ENCODE peak calls at places on chromosomes 4 and X, in seven cellular contexts. P is choroid plexus epithelial cell, J is heart right ventricle, L is AG04449, Z is HFFc6, I is thyroid gland, A is neural progenitor cell. C is an unnamed sample.

GRCh38 chrX:115031989-115032388 is 14.6 kb upstream of the IL13RA2 start:
- DNase-seq in P (no peak), J (no peak), L (no peak), Z (peak), I (no peak), A (no peak), C (no peak)

GRCh38 chrX:1685460-1685859 is 70.6 kb downstream of the ASMT start:
- DNase-seq in P (no peak), J (no peak), L (no peak), Z (no peak), I (no peak), A (peak), C (no peak)

GRCh38 chr4:94669672-94670664 is 87.8 kb upstream of the BMPR1B start:
- DNase-seq in P (peak), J (no peak), L (no peak), Z (no peak), I (no peak), A (no peak), C (no peak)

GRCh38 chr4:55445921-55446577 is 50.3 kb downstream of the TMEM165 start:
- DNase-seq in P (peak), J (no peak), L (peak), Z (peak), I (no peak), A (no peak), C (peak)

GRCh38 chrX:100980608-100981497 is 11.3 kb downstream of the ARL13A start:
- DNase-seq in P (peak), J (no peak), L (no peak), Z (peak), I (peak), A (no peak), C (no peak)

GRCh38 chr4:151555151-151555945 is 146.4 kb downstream of the FHIP1A start:
- DNase-seq in P (no peak), J (no peak), L (no peak), Z (no peak), I (no peak), A (no peak), C (no peak)

GRCh38 chr4:155780773-155781172 is 22.0 kb downstream of the GUCY1B1 start:
- DNase-seq in P (peak), J (no peak), L (no peak), Z (no peak), I (no peak), A (no peak), C (no peak)

GRCh38 chr4:84944952-84945351 is 21.5 kb downstream of the WDFY3 start:
- DNase-seq in P (peak), J (no peak), L (no peak), Z (peak), I (no peak), A (no peak), C (no peak)

GRCh38 chr4:166594326-166594946 is 639.9 kb downstream of the SPOCK3 start:
- DNase-seq in P (peak), J (peak), L (no peak), Z (peak), I (no peak), A (peak), C (peak)

GRCh38 chr4:154160925-154161324 is 330.7 kb downstream of the DCHS2 start:
- DNase-seq in P (no peak), J (no peak), L (no peak), Z (no peak), I (no peak), A (no peak), C (no peak)

GRCh38 chrX:34638116-34638515 is 19.0 kb downstream of the TMEM47 start:
- DNase-seq in P (peak), J (peak), L (no peak), Z (peak), I (no peak), A (peak), C (no peak)

GRCh38 chr4:127601029-127601428 is 31.7 kb upstream of the INTU start:
- DNase-seq in P (peak), J (no peak), L (no peak), Z (peak), I (no peak), A (no peak), C (no peak)
- TF ChIP-seq CTCF in P (peak), J (no peak), L (peak), Z (peak), I (peak), A (no peak), C (peak)

GRCh38 chrX:20743054-20743453 is 476.3 kb upstream of the RPS6KA3 start:
- DNase-seq in P (no peak), J (no peak), L (no peak), Z (no peak), I (no peak), A (no peak), C (no peak)

GRCh38 chrX:20742106-20742505 is 475.4 kb upstream of the RPS6KA3 start:
- DNase-seq in P (no peak), J (no peak), L (no peak), Z (no peak), I (no peak), A (no peak), C (no peak)

GRCh38 chrX:20739038-20739745 is 472.5 kb upstream of the RPS6KA3 start:
- DNase-seq in P (no peak), J (no peak), L (no peak), Z (no peak), I (no peak), A (no peak), C (no peak)

DNA sequence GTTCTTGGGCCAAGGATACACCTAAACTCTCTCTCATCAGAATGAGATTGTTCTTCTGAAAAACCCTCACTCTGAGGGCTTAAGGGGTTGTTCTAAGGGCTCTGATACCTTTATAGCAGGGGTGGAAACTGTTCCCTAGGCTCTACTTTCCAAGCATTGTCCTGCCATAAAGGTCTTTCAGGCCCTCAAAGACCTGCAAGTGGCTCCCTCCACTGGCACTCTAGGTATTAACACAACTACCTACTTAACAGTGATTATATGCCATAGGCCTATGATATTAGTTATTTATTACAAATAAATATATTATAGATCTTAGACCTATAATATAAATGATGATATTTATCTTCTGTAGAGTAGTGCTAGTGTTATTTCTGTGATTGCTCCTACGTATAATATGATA is 473.7 kb upstream of the RPS6KA3 start:
- DNase-seq in P (no peak), J (no peak), L (no peak), Z (no peak), I (no peak), A (peak), C (no peak)
- TF ChIP-seq CTCF in P (no peak), J (no peak), L (no peak), Z (no peak), I (no peak), A (peak), C (no peak)

DNA sequence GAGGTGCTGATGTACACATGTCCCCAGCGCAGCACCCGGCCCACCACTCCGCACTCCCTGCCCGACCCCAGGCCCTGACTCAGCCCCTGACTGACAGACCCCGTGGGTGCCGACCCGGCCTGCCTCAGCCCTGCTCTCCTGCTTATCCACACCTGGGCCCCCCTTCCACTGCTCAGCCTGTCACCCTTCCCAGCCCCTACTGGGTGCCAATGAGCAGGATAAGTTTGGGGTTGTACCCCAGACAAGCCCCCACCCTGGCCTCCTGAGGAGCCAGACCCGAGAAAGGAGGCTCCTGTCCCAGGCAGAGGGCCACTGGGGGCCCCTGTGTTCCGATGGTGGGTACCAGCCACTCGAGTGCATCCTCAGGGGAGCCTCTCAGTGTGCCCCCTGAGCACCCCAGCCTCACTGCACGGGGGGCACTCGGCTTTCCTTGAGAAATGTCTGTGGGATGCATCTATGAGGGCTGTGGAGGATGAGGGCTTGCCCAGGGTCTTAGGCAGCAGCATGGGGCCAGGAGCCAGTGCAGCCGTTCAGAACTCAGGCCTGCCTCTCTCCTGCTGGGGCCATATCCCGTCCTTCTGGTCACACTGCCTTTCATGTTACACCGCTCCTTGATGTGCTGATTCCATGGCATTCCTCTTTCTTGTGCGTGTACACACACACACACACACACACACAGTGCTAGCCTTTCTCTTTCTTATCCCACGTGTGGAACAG is 220.0 kb upstream of the PSAPL1 start:
- DNase-seq in P (peak), J (no peak), L (no peak), Z (no peak), I (no peak), A (no peak), C (no peak)
- TF ChIP-seq CTCF in P (no peak), J (no peak), L (no peak), Z (no peak), I (no peak), A (no peak), C (no peak)

DNA sequence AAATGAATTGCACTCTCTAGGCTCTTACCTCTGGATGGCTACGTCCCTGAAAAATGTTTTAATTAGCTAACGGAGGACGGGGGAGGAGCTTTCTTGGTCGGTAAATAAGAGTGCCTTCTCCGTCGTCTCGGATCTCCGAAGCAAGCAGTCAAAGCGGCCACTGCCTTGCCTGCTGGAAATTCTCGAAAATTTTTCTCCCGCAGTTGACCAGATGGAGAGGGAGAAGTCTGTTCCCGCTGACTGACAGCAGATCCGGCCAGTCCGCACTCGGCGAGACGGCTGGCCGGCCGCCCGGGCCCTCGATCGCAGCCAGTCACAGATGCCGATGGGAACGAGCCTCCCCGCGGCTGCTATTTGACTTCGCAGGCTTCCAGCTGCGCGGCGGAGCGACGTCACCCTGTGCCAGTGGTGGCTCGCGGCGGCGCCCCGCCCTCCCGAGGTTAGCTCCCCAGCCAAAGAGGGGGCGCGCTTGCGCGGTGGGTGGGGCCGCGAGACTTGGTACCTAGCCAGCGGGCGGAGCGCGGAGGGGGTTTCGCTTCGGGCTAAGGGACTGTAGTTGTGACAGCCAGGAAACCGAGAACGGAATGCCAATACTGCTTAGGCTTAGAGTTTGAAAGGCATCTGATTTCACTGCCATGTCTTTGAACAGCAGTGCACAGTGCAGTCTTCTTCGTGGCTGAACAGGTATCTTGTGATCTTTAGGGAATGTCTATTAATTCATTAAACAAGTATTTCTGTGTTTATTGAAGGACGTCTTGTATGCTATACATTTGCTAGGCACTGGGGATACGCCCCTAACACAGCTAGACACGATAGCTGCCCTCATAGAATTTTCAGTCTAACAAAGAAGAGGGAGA is at the start of gene PPM1K:
- DNase-seq in P (peak), J (peak), L (peak), Z (peak), I (peak), A (peak), C (peak)
- TF ChIP-seq CTCF in P (peak), J (no peak), L (peak), Z (peak), I (no peak), A (peak), C (no peak)

DNA sequence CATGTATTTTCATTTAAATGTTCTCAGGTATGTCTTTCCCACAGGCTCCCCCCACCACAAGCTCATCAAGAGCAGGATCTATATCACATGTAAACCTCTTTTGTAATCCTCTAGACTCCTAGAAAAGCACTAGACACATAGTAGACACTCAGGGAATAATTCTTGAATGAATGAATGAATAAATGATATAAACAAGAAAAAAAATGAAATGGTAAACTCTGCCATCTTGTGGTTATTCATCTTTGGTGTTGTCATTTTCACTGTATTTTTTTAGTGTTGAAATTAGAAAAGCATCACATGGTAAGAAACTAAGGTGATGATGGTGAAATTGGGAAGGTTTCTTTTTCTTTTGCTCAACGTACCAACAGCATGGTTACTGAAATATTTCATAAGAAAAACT is 34.2 kb upstream of the C1GALT1C1 start:
- DNase-seq in P (peak), J (no peak), L (no peak), Z (no peak), I (no peak), A (no peak), C (no peak)
- TF ChIP-seq CTCF in P (peak), J (no peak), L (no peak), Z (peak), I (peak), A (peak), C (no peak)

GRCh38 chrX:105744291-105744690 is 78.0 kb upstream of the NRK start:
- DNase-seq in P (no peak), J (no peak), L (no peak), Z (no peak), I (no peak), A (no peak), C (no peak)

GRCh38 chrX:105745863-105746262 is 76.5 kb upstream of the NRK start:
- DNase-seq in P (no peak), J (no peak), L (no peak), Z (no peak), I (no peak), A (no peak), C (no peak)

DNA sequence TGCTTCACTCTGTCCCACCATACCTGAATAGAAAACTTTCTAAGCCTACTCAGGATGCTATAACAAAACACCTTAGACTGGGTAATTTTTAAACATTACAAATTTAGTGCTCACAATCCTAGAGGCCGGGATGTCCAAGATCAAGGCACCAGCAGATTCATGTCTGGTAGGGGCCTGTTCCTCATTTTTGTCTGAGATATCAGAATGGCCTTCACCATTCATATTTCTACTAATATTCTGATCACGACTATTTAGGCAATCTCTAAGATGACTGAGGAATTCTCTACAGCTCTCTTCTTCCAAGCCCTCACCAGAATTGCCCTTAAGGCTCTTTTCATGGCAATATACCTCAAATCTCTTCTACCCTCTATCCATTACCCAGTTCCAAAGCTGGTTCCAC is 77.4 kb upstream of the NRK start:
- DNase-seq in P (no peak), J (no peak), L (no peak), Z (no peak), I (no peak), A (no peak), C (no peak)
- TF ChIP-seq CTCF in P (no peak), J (no peak), L (no peak), Z (no peak), I (no peak), A (no peak), C (no peak)

GRCh38 chr4:99885687-99886086 is 8.5 kb downstream of the LAMTOR3 start:
- DNase-seq in P (no peak), J (no peak), L (no peak), Z (no peak), I (no peak), A (no peak), C (no peak)

GRCh38 chr4:99887837-99888236 is 6.4 kb downstream of the LAMTOR3 start:
- DNase-seq in P (peak), J (no peak), L (no peak), Z (no peak), I (no peak), A (peak), C (no peak)

GRCh38 chr4:99879458-99879857 is 14.8 kb downstream of the LAMTOR3 start:
- DNase-seq in P (no peak), J (no peak), L (no peak), Z (no peak), I (no peak), A (no peak), C (no peak)

GRCh38 chr4:99886146-99886545 is 8.1 kb downstream of the LAMTOR3 start:
- DNase-seq in P (peak), J (no peak), L (no peak), Z (no peak), I (no peak), A (no peak), C (no peak)

DNA sequence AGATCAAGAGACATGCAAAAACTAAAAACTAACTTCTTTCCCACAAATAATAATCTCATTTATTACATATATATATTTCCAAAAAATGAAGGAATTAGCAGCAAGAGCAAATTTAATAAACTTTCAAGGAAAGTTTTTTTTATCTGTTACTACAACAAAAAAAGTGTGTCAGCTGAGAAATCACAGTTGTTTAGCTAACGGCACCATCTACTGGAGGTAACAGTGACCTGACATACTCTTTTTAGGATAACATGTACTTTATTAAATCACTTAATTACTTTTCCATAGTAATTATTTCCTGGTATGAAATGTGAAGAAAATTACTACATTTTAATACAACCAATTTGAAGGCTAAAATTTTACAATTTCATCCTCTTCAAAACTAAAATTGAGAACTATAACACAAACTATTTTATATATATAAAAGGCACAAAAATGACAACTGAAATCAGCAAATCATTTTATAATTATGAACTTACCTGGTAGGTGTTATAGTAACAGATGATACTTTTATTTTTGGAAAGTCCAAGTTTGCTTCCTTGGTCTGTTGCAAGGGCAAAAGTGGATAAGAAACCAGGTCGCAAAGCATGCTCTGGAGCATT is 9.1 kb downstream of the LAMTOR3 start:
- DNase-seq in P (peak), J (no peak), L (no peak), Z (peak), I (no peak), A (peak), C (peak)
- TF ChIP-seq CTCF in P (peak), J (peak), L (peak), Z (peak), I (peak), A (peak), C (peak)

DNA sequence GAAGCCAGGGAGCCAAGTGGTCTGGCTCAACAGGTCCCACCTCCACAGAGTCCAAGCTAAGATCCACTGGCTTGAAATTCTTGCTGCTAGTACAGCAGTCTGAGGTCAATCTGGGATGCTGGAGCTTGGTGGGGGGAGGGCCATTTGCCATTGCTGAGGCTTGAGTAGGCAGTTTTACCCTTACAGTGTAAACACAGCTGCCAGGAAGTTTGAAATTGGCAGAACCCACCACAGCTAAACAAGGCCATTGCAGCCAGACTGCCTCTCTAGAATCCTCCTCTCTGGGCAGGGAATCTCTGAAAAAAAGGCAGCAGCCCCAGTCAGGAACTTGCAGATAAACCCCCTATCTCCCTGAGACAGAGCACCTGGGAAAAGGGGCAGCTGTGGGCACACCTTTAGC is 84.9 kb downstream of the EDA2R start:
- DNase-seq in P (no peak), J (no peak), L (no peak), Z (no peak), I (no peak), A (no peak), C (no peak)
- TF ChIP-seq CTCF in P (no peak), J (no peak), L (no peak), Z (no peak), I (no peak), A (no peak), C (no peak)

C was measured in HFF-Myc.